ENCODE peak calls at places on chromosomes 5 and 9, in nine cellular contexts. One of them, this sample, is unnamed. For H3K27me3, the result is how much of the 10 kb centered on the place peaks cover.

GRCh38 chr9:136190656-136191548 is 14.0 kb downstream of the LHX3 start:
- DNase-seq in left ventricle myocardium inferior: no peak
- DNase-seq in lung: no peak
- DNase-seq in upper lobe of right lung: no peak
- DNase-seq in CD4-positive, alpha-beta T cell: no peak
- DNase-seq in AG04450: no peak
- DNase-seq in heart right ventricle: no peak
- DNase-seq in fibroblast of lung: no peak
- DNase-seq in psoas muscle: no peak
- DNase-seq in this sample: no peak

GRCh38 chr5:115072266-115073056 is 97.2 kb downstream of the TRIM36 start:
- DNase-seq in left ventricle myocardium inferior: no peak
- DNase-seq in lung: no peak
- DNase-seq in upper lobe of right lung: no peak
- DNase-seq in CD4-positive, alpha-beta T cell: no peak
- DNase-seq in AG04450: no peak
- DNase-seq in heart right ventricle: no peak
- DNase-seq in fibroblast of lung: no peak
- DNase-seq in psoas muscle: no peak
- DNase-seq in this sample: no peak

GRCh38 chr5:139138790-139139189 is 59.4 kb downstream of the SIL1 start:
- DNase-seq in left ventricle myocardium inferior: peak
- DNase-seq in lung: peak
- DNase-seq in upper lobe of right lung: peak
- DNase-seq in CD4-positive, alpha-beta T cell: no peak
- DNase-seq in AG04450: no peak
- DNase-seq in heart right ventricle: no peak
- DNase-seq in fibroblast of lung: peak
- DNase-seq in psoas muscle: peak
- DNase-seq in this sample: peak

GRCh38 chr5:37717613-37718431 is 122.0 kb downstream of the GDNF start:
- DNase-seq in left ventricle myocardium inferior: no peak
- DNase-seq in lung: peak
- DNase-seq in upper lobe of right lung: peak
- DNase-seq in CD4-positive, alpha-beta T cell: no peak
- DNase-seq in AG04450: peak
- DNase-seq in heart right ventricle: no peak
- DNase-seq in fibroblast of lung: peak
- DNase-seq in psoas muscle: no peak
- DNase-seq in this sample: peak

GRCh38 chr5:135814254-135814653 is 20.2 kb upstream of the SLC25A48 start:
- DNase-seq in left ventricle myocardium inferior: no peak
- DNase-seq in lung: no peak
- DNase-seq in upper lobe of right lung: no peak
- DNase-seq in CD4-positive, alpha-beta T cell: no peak
- DNase-seq in AG04450: no peak
- DNase-seq in heart right ventricle: no peak
- DNase-seq in fibroblast of lung: no peak
- DNase-seq in psoas muscle: no peak
- DNase-seq in this sample: no peak

GRCh38 chr9:113160571-113160970 is 9.8 kb downstream of the SLC31A2 start:
- DNase-seq in left ventricle myocardium inferior: no peak
- DNase-seq in lung: no peak
- DNase-seq in upper lobe of right lung: no peak
- DNase-seq in CD4-positive, alpha-beta T cell: no peak
- DNase-seq in AG04450: no peak
- DNase-seq in heart right ventricle: no peak
- DNase-seq in fibroblast of lung: no peak
- DNase-seq in psoas muscle: no peak
- DNase-seq in this sample: no peak

GRCh38 chr9:85941966-85942912 is 1.3 kb downstream of the NAA35 start:
- DNase-seq in left ventricle myocardium inferior: no peak
- DNase-seq in lung: no peak
- DNase-seq in upper lobe of right lung: no peak
- DNase-seq in CD4-positive, alpha-beta T cell: no peak
- DNase-seq in AG04450: no peak
- DNase-seq in heart right ventricle: no peak
- DNase-seq in fibroblast of lung: peak
- DNase-seq in psoas muscle: no peak
- DNase-seq in this sample: no peak

GRCh38 chr9:126226991-126227937 is 99.4 kb upstream of the MVB12B start:
- DNase-seq in left ventricle myocardium inferior: no peak
- DNase-seq in lung: no peak
- DNase-seq in upper lobe of right lung: no peak
- DNase-seq in CD4-positive, alpha-beta T cell: no peak
- DNase-seq in AG04450: no peak
- DNase-seq in heart right ventricle: no peak
- DNase-seq in fibroblast of lung: no peak
- DNase-seq in psoas muscle: no peak
- DNase-seq in this sample: no peak

GRCh38 chr5:153122416-153122815 is 368.1 kb upstream of the GRIA1 start:
- DNase-seq in left ventricle myocardium inferior: no peak
- DNase-seq in lung: no peak
- DNase-seq in upper lobe of right lung: no peak
- DNase-seq in CD4-positive, alpha-beta T cell: no peak
- DNase-seq in AG04450: no peak
- DNase-seq in heart right ventricle: no peak
- DNase-seq in fibroblast of lung: no peak
- DNase-seq in psoas muscle: no peak
- DNase-seq in this sample: no peak

GRCh38 chr9:27212621-27213020 is 84.3 kb downstream of the EQTN start:
- DNase-seq in left ventricle myocardium inferior: no peak
- DNase-seq in lung: no peak
- DNase-seq in upper lobe of right lung: no peak
- DNase-seq in CD4-positive, alpha-beta T cell: no peak
- DNase-seq in AG04450: no peak
- DNase-seq in heart right ventricle: no peak
- DNase-seq in fibroblast of lung: no peak
- DNase-seq in psoas muscle: no peak
- DNase-seq in this sample: no peak

GRCh38 chr9:109880276-109881169 is 100.5 kb downstream of the PALM2AKAP2 start:
- DNase-seq in left ventricle myocardium inferior: no peak
- DNase-seq in lung: no peak
- DNase-seq in upper lobe of right lung: no peak
- DNase-seq in CD4-positive, alpha-beta T cell: no peak
- DNase-seq in AG04450: no peak
- DNase-seq in heart right ventricle: no peak
- DNase-seq in fibroblast of lung: peak
- DNase-seq in psoas muscle: no peak
- DNase-seq in this sample: peak

GRCh38 chr5:179221877-179222220 is 123.4 kb downstream of the ADAMTS2 start:
- DNase-seq in left ventricle myocardium inferior: no peak
- DNase-seq in lung: no peak
- DNase-seq in upper lobe of right lung: no peak
- DNase-seq in CD4-positive, alpha-beta T cell: no peak
- DNase-seq in AG04450: no peak
- DNase-seq in heart right ventricle: no peak
- DNase-seq in fibroblast of lung: no peak
- DNase-seq in psoas muscle: no peak
- DNase-seq in this sample: no peak

GRCh38 chr5:59091965-59092364 is 509.1 kb downstream of the RAB3C start:
- DNase-seq in left ventricle myocardium inferior: no peak
- DNase-seq in lung: no peak
- DNase-seq in upper lobe of right lung: no peak
- DNase-seq in CD4-positive, alpha-beta T cell: no peak
- DNase-seq in AG04450: no peak
- DNase-seq in heart right ventricle: no peak
- DNase-seq in fibroblast of lung: no peak
- DNase-seq in psoas muscle: no peak
- DNase-seq in this sample: no peak

GRCh38 chr9:137550958-137551655 is 572 bp upstream of the MRPL41 start:
- DNase-seq in left ventricle myocardium inferior: no peak
- DNase-seq in lung: peak
- DNase-seq in upper lobe of right lung: peak
- DNase-seq in CD4-positive, alpha-beta T cell: peak
- DNase-seq in AG04450: peak
- DNase-seq in heart right ventricle: no peak
- DNase-seq in fibroblast of lung: no peak
- DNase-seq in psoas muscle: peak
- DNase-seq in this sample: no peak

GRCh38 chr5:111954516-111955337 is 197.7 kb upstream of the NREP start:
- DNase-seq in left ventricle myocardium inferior: no peak
- DNase-seq in lung: no peak
- DNase-seq in upper lobe of right lung: no peak
- DNase-seq in CD4-positive, alpha-beta T cell: no peak
- DNase-seq in AG04450: no peak
- DNase-seq in heart right ventricle: no peak
- DNase-seq in fibroblast of lung: peak
- DNase-seq in psoas muscle: no peak
- DNase-seq in this sample: peak

GRCh38 chr5:28779161-28779754 is 1740.9 kb upstream of the CDH9 start:
- DNase-seq in left ventricle myocardium inferior: no peak
- DNase-seq in lung: no peak
- DNase-seq in upper lobe of right lung: no peak
- DNase-seq in CD4-positive, alpha-beta T cell: no peak
- DNase-seq in AG04450: no peak
- DNase-seq in heart right ventricle: no peak
- DNase-seq in fibroblast of lung: peak
- DNase-seq in psoas muscle: no peak
- DNase-seq in this sample: peak

GRCh38 chr5:60835554-60835953 is 8.5 kb downstream of the ELOVL7 start:
- DNase-seq in left ventricle myocardium inferior: no peak
- DNase-seq in lung: no peak
- DNase-seq in upper lobe of right lung: no peak
- DNase-seq in CD4-positive, alpha-beta T cell: no peak
- DNase-seq in AG04450: no peak
- DNase-seq in heart right ventricle: no peak
- DNase-seq in fibroblast of lung: peak
- DNase-seq in psoas muscle: no peak
- DNase-seq in this sample: peak
- H3K27ac ChIP-seq in left ventricle myocardium inferior: no peak
- H3K27ac ChIP-seq in lung: no peak
- H3K27ac ChIP-seq in upper lobe of right lung: no peak
- H3K27ac ChIP-seq in CD4-positive, alpha-beta T cell: no peak
- H3K27ac ChIP-seq in AG04450: no peak
- H3K27ac ChIP-seq in heart right ventricle: no peak
- H3K27ac ChIP-seq in fibroblast of lung: no peak
- H3K27ac ChIP-seq in psoas muscle: no peak
- H3K27ac ChIP-seq in this sample: no peak

GRCh38 chr5:174472956-174473355 is 251.4 kb upstream of the MSX2 start:
- DNase-seq in left ventricle myocardium inferior: no peak
- DNase-seq in lung: no peak
- DNase-seq in upper lobe of right lung: no peak
- DNase-seq in CD4-positive, alpha-beta T cell: no peak
- DNase-seq in AG04450: no peak
- DNase-seq in heart right ventricle: no peak
- DNase-seq in fibroblast of lung: no peak
- DNase-seq in psoas muscle: no peak
- DNase-seq in this sample: no peak
- TF ChIP-seq CTCF in left ventricle myocardium inferior: no peak
- TF ChIP-seq CTCF in lung: no peak
- TF ChIP-seq CTCF in upper lobe of right lung: no peak
- TF ChIP-seq CTCF in CD4-positive, alpha-beta T cell: no peak
- TF ChIP-seq CTCF in AG04450: no peak
- TF ChIP-seq CTCF in heart right ventricle: no peak
- TF ChIP-seq CTCF in fibroblast of lung: no peak
- TF ChIP-seq CTCF in psoas muscle: no peak
- TF ChIP-seq CTCF in this sample: no peak

GRCh38 chr5:157670662-157671591 is at the start of gene C5orf52:
- DNase-seq in left ventricle myocardium inferior: peak
- DNase-seq in lung: no peak
- DNase-seq in upper lobe of right lung: no peak
- DNase-seq in CD4-positive, alpha-beta T cell: no peak
- DNase-seq in AG04450: no peak
- DNase-seq in heart right ventricle: peak
- DNase-seq in fibroblast of lung: peak
- DNase-seq in psoas muscle: peak
- DNase-seq in this sample: peak
- H3K27me3 ChIP-seq in left ventricle myocardium inferior: under half
- H3K27me3 ChIP-seq in lung: under half
- H3K27me3 ChIP-seq in upper lobe of right lung: under half
- H3K27me3 ChIP-seq in CD4-positive, alpha-beta T cell: under half
- H3K27me3 ChIP-seq in AG04450: under half
- H3K27me3 ChIP-seq in heart right ventricle: under half
- H3K27me3 ChIP-seq in fibroblast of lung: under half
- H3K27me3 ChIP-seq in psoas muscle: under half
- H3K27me3 ChIP-seq in this sample: under half

GRCh38 chr9:69971643-69972449 is 71.8 kb upstream of the MAMDC2 start:
- DNase-seq in left ventricle myocardium inferior: peak
- DNase-seq in lung: peak
- DNase-seq in upper lobe of right lung: peak
- DNase-seq in CD4-positive, alpha-beta T cell: peak
- DNase-seq in AG04450: no peak
- DNase-seq in heart right ventricle: peak
- DNase-seq in fibroblast of lung: peak
- DNase-seq in psoas muscle: peak
- DNase-seq in this sample: peak
- H3K27ac ChIP-seq in left ventricle myocardium inferior: no peak
- H3K27ac ChIP-seq in lung: no peak
- H3K27ac ChIP-seq in upper lobe of right lung: no peak
- H3K27ac ChIP-seq in CD4-positive, alpha-beta T cell: no peak
- H3K27ac ChIP-seq in AG04450: no peak
- H3K27ac ChIP-seq in heart right ventricle: no peak
- H3K27ac ChIP-seq in fibroblast of lung: no peak
- H3K27ac ChIP-seq in psoas muscle: no peak
- H3K27ac ChIP-seq in this sample: no peak

DNA sequence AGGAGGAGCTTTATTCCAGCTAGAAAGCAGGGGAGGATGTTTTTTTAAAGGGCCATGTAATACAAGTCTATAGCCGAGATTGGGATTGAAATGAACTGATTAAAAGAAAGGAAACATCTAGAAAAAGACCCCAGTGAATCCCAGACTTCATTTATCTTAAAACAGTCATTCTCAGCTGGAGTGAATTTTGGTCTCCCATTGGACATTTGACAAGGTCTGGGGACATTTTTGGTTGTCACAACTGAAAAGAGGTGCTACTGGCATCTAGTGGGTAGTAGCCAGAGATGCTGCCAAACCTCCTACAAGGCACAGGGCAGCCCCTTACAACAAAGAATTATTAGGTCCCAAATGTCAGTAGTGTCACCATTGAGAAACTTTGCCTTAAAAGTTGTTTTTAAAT is 16.3 kb upstream of the SPINK4 start:
- DNase-seq in left ventricle myocardium inferior: no peak
- DNase-seq in lung: no peak
- DNase-seq in upper lobe of right lung: no peak
- DNase-seq in CD4-positive, alpha-beta T cell: no peak
- DNase-seq in AG04450: no peak
- DNase-seq in heart right ventricle: no peak
- DNase-seq in fibroblast of lung: no peak
- DNase-seq in psoas muscle: no peak
- DNase-seq in this sample: no peak
- TF ChIP-seq CTCF in left ventricle myocardium inferior: peak
- TF ChIP-seq CTCF in lung: no peak
- TF ChIP-seq CTCF in upper lobe of right lung: no peak
- TF ChIP-seq CTCF in CD4-positive, alpha-beta T cell: no peak
- TF ChIP-seq CTCF in AG04450: peak
- TF ChIP-seq CTCF in heart right ventricle: peak
- TF ChIP-seq CTCF in fibroblast of lung: no peak
- TF ChIP-seq CTCF in psoas muscle: no peak
- TF ChIP-seq CTCF in this sample: peak

GRCh38 chr5:1357946-1358725 is 13.2 kb upstream of the CLPTM1L start:
- DNase-seq in left ventricle myocardium inferior: no peak
- DNase-seq in lung: no peak
- DNase-seq in upper lobe of right lung: no peak
- DNase-seq in CD4-positive, alpha-beta T cell: no peak
- DNase-seq in AG04450: no peak
- DNase-seq in heart right ventricle: no peak
- DNase-seq in fibroblast of lung: no peak
- DNase-seq in psoas muscle: no peak
- DNase-seq in this sample: no peak
- H3K27me3 ChIP-seq in left ventricle myocardium inferior: half or more
- H3K27me3 ChIP-seq in lung: under half
- H3K27me3 ChIP-seq in upper lobe of right lung: under half
- H3K27me3 ChIP-seq in CD4-positive, alpha-beta T cell: under half
- H3K27me3 ChIP-seq in AG04450: under half
- H3K27me3 ChIP-seq in heart right ventricle: half or more
- H3K27me3 ChIP-seq in fibroblast of lung: under half
- H3K27me3 ChIP-seq in psoas muscle: under half
- H3K27me3 ChIP-seq in this sample: under half